ENCODE peak calls at places on chromosomes 3 and 15, in five cellular contexts. R, F, Y, L and G are unnamed samples.

GRCh38 chr3:171462224-171462623 is 2.0 kb upstream of the TNIK start:
- DNase-seq in R (no peak), F (no peak), Y (no peak), L (no peak), G (no peak)

GRCh38 chr3:159260049-159260662 is 458.3 kb downstream of the MFSD1 start:
- DNase-seq in R (peak), F (peak), Y (peak), L (peak), G (peak)

GRCh38 chr3:29099775-29100174 is 181.1 kb upstream of the RBMS3 start:
- DNase-seq in R (no peak), F (no peak), Y (peak), L (peak), G (no peak)

GRCh38 chr15:98002874-98003273 is 42.4 kb downstream of the ARRDC4 start:
- DNase-seq in R (no peak), F (no peak), Y (no peak), L (no peak), G (no peak)

GRCh38 chr15:75143738-75144334 is 57.8 kb upstream of the C15orf39 start:
- DNase-seq in R (peak), F (no peak), Y (no peak), L (no peak), G (no peak)

GRCh38 chr15:99212401-99212800 is 37.0 kb downstream of the TTC23 start:
- DNase-seq in R (peak), F (no peak), Y (peak), L (peak), G (peak)

GRCh38 chr3:172560026-172560425 is 36.8 kb upstream of the TNFSF10 start:
- DNase-seq in R (no peak), F (no peak), Y (no peak), L (no peak), G (no peak)

GRCh38 chr3:70873686-70874085 is 561.2 kb upstream of the MDFIC2 start:
- DNase-seq in R (no peak), F (no peak), Y (no peak), L (no peak), G (no peak)

GRCh38 chr3:190533511-190534282 is 19.8 kb downstream of the IL1RAP start:
- DNase-seq in R (peak), F (no peak), Y (peak), L (peak), G (peak)

GRCh38 chr3:155093261-155093660 is 13.1 kb downstream of the MME start:
- DNase-seq in R (no peak), F (peak), Y (no peak), L (no peak), G (no peak)

GRCh38 chr15:101437618-101438481 is 51.7 kb downstream of the PCSK6 start:
- DNase-seq in R (no peak), F (no peak), Y (no peak), L (no peak), G (no peak)

GRCh38 chr3:123876858-123877257 is 7.3 kb downstream of the MYLK start:
- DNase-seq in R (no peak), F (no peak), Y (no peak), L (no peak), G (no peak)

GRCh38 chr15:99440029-99440428 is 125.8 kb upstream of the MEF2A start:
- DNase-seq in R (no peak), F (no peak), Y (no peak), L (no peak), G (no peak)

GRCh38 chr3:166837535-166837934 is 542.6 kb downstream of the ZBBX start:
- DNase-seq in R (no peak), F (peak), Y (no peak), L (no peak), G (peak)

GRCh38 chr3:72974956-72975355 is 21.7 kb upstream of the PPP4R2 start:
- DNase-seq in R (no peak), F (no peak), Y (no peak), L (no peak), G (no peak)

GRCh38 chr3:194250104-194251002 is 100.8 kb downstream of the CPN2 start:
- DNase-seq in R (peak), F (no peak), Y (peak), L (peak), G (peak)

GRCh38 chr15:91132079-91132478 is 32.0 kb downstream of the SV2B start:
- DNase-seq in R (no peak), F (peak), Y (no peak), L (no peak), G (no peak)

GRCh38 chr3:183878071-183878470 is 6.6 kb downstream of the PARL start:
- DNase-seq in R (no peak), F (no peak), Y (no peak), L (no peak), G (no peak)

GRCh38 chr3:126277629-126278378 is 79.4 kb downstream of the KLF15 start:
- DNase-seq in R (no peak), F (no peak), Y (no peak), L (no peak), G (no peak)

GRCh38 chr15:30065025-30065801 is 17.5 kb upstream of the GOLGA8J start:
- DNase-seq in R (peak), F (no peak), Y (peak), L (peak), G (peak)

GRCh38 chr3:136428167-136428566 is 178.0 kb downstream of the PCCB start:
- DNase-seq in R (no peak), F (no peak), Y (peak), L (peak), G (no peak)

GRCh38 chr3:21826416-21826815 is 75.4 kb upstream of the ZNF385D start:
- DNase-seq in R (no peak), F (peak), Y (peak), L (peak), G (peak)

GRCh38 chr15:70171224-70171886 is 73.6 kb upstream of the TLE3 start:
- DNase-seq in R (no peak), F (no peak), Y (peak), L (no peak), G (no peak)

GRCh38 chr3:95460274-95460673 is 1354.1 kb upstream of the EPHA6 start:
- DNase-seq in R (no peak), F (no peak), Y (peak), L (no peak), G (no peak)

GRCh38 chr3:46087871-46088270 is 60.6 kb upstream of the XCR1 start:
- DNase-seq in R (peak), F (peak), Y (peak), L (peak), G (peak)

GRCh38 chr3:184039414-184039813 is 7.9 kb downstream of the HTR3D start:
- DNase-seq in R (no peak), F (no peak), Y (peak), L (peak), G (no peak)

DNA sequence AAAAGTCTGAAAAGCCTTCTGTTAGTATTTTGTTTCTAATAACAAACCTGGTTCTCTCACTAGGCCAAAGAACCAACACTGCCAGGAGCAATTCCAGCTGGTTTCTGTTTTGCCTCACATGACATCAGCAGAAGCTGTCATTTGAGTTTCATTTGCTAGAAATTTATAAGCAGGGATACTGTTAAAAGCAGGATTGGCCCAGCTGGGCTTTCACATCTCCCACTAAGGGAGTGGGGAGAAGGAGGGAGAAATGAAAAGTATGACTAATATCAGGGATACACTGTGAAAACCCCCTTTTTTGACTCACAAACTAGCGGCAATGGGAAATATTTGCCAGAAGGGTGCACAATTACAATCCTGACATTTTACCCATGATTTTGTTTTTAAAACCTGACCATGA is 5.3 kb downstream of the CCDC80 start:
- DNase-seq in R (peak), F (no peak), Y (peak), L (peak), G (peak)
- H3K4me3 ChIP-seq in R (peak), F (no peak), Y (peak), L (peak), G (peak)

DNA sequence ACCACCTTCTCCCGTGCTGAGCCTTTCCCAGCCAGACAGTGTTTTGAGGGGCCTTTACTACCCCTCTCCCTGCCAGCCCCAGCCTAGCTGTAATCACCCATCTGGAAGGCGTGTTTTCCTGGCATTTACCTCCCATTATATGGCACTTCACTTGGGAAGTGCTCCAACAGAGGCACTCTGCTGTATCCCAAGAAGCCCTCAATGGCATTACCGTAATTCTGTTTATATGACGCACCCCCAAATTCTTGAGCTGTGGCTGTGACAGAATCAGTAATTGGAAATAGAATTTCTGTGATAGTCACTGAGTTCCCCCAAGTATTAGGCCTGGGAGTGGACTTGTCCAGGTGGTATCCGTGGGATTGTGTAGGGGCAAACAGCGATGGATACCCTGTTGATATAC is 130.1 kb downstream of the CACNA1D start:
- DNase-seq in R (no peak), F (no peak), Y (no peak), L (no peak), G (no peak)
- TF ChIP-seq CTCF in R (no peak), F (no peak), Y (no peak), L (no peak), G (no peak)

DNA sequence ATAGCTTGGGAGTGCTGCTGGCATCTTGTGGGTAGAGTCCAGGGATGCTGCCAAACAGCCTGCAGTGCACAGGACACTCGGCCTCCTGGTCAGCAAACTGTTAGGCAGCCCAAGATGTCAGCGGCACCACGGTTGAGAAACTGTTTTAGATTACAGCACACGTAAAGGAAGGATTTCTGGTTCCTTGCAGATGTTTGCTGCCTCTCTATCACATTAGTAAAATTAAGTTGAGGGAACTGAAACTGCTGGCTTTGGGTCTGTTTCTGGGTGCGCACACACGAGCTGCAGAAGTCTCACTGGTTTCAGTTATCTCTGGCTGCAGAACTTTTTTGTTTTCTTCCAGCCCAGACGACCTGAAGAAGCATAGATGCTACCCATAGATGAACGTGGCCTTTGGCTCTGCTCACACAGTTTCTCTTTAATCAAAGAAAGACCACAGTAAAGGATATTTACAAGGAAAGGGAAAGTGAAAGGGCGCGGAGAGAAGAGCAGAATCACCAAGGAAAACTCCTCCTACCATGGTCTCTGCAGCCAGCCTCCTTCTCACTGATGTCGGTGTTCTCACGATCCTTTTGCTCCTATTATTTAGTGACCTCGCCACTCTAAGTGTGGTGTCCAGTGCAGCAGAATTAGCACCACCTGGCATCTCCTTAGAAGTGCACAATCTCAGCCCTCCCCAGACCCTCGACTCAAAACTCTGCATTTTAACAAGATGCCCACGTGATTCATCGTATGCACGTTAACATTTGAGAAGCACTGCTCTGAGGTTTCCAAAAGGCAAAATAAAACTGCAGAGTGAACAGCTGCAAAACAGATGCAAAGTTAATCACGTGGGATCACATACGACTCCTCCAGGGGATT is 50.6 kb upstream of the AKAP13 start:
- DNase-seq in R (peak), F (peak), Y (peak), L (peak), G (peak)
- H3K4me3 ChIP-seq in R (peak), F (peak), Y (peak), L (peak), G (peak)

GRCh38 chr3:19029837-19030835 is 118.2 kb upstream of the KCNH8 start:
- DNase-seq in R (no peak), F (no peak), Y (no peak), L (no peak), G (no peak)

GRCh38 chr3:19022546-19022945 is 125.8 kb upstream of the KCNH8 start:
- DNase-seq in R (no peak), F (no peak), Y (no peak), L (no peak), G (no peak)

DNA sequence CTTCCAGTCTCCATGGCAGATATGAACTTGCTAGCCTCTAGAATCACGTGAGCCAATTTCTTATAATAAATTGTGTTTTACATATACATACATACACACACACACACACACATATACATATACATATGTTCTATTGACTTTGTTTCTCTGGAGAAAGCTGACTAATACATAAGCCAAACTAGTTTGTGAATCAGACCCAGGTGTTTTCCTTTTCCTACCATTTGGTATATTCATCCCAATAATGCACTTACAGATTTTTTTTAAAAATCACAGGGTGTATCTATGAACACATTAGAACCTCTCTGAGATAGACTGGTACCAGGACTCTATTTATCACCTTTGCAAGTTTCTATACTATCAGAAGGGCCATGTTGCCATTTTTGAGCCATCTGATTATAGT is 122.9 kb upstream of the KCNH8 start:
- DNase-seq in R (no peak), F (no peak), Y (no peak), L (no peak), G (no peak)
- TF ChIP-seq CTCF in R (no peak), F (no peak), Y (no peak), L (no peak), G (no peak)

DNA sequence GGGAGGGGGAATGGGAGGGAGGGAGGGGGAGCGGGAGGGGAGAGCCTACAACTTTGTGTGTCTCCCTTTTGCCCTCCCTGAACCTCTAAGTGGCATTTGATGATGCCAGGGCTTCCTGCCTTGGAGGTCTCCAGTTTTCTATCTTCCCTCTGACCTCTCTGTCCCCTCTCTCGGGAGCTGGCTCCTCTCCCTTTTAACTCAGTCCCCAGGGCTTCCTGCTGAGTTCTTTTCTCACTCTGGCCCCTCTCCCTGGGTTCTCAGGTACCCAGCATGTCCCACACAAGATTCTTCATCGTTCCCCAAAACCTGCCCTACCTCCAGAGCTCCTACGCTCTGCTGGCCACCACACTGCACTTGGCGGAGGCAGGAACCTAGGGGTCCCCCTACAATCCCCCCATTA is 12.5 kb upstream of the FAM174B start:
- DNase-seq in R (no peak), F (no peak), Y (no peak), L (no peak), G (no peak)
- H3K4me3 ChIP-seq in R (no peak), F (no peak), Y (no peak), L (no peak), G (no peak)

GRCh38 chr3:188749010-188749617 is 422.7 kb upstream of the TPRG1 start:
- DNase-seq in R (no peak), F (peak), Y (no peak), L (no peak), G (no peak)
- TF ChIP-seq CTCF in R (no peak), F (peak), Y (peak), L (peak), G (peak)